ENCODE peak calls at places on chromosomes 3 and 15, in four cellular contexts. N, D, G and M are unnamed samples.

GRCh38 chr15:89442671-89443307 is 53.6 kb downstream of the RHCG start:
- DNase-seq in N (peak), D (peak), G (peak), M (peak)

GRCh38 chr3:188901671-188902331 is 270.0 kb upstream of the TPRG1 start:
- DNase-seq in N (no peak), D (no peak), G (no peak), M (no peak)

GRCh38 chr15:75836953-75837321 is 6.3 kb upstream of the UBE2Q2 start:
- DNase-seq in N (no peak), D (no peak), G (no peak), M (no peak)

GRCh38 chr15:53693729-53694533 is 65.5 kb downstream of the WDR72 start:
- DNase-seq in N (no peak), D (no peak), G (peak), M (no peak)

GRCh38 chr15:30896211-30896606 is 7.5 kb upstream of the FAN1 start:
- DNase-seq in N (no peak), D (no peak), G (no peak), M (no peak)

GRCh38 chr15:94844533-94845390 is 613.4 kb downstream of the MCTP2 start:
- DNase-seq in N (peak), D (peak), G (peak), M (peak)

GRCh38 chr15:31080618-31081017 is 20.9 kb downstream of the TRPM1 start:
- DNase-seq in N (peak), D (peak), G (peak), M (peak)

GRCh38 chr3:154121236-154122095 is at the start of gene ARHGEF26:
- DNase-seq in N (peak), D (peak), G (peak), M (peak)

GRCh38 chr3:136195258-136196063 is 674 bp downstream of the MSL2 start:
- DNase-seq in N (peak), D (peak), G (peak), M (peak)

GRCh38 chr15:101366853-101367252 is 71.8 kb upstream of the SNRPA1 start:
- DNase-seq in N (no peak), D (no peak), G (no peak), M (no peak)

GRCh38 chr3:116614795-116615362 is 94.7 kb upstream of the TUSC7 start:
- DNase-seq in N (peak), D (no peak), G (no peak), M (no peak)

GRCh38 chr3:99859855-99860254 is 42.2 kb downstream of the CMSS1 start:
- DNase-seq in N (peak), D (no peak), G (no peak), M (no peak)

GRCh38 chr3:105537371-105538075 is 170.8 kb downstream of the ALCAM start:
- DNase-seq in N (no peak), D (no peak), G (no peak), M (no peak)

GRCh38 chr3:53776494-53777101 is 69.6 kb downstream of the CHDH start:
- DNase-seq in N (no peak), D (no peak), G (peak), M (no peak)

GRCh38 chr3:134361162-134361831 is 12.9 kb downstream of the AMOTL2 start:
- DNase-seq in N (no peak), D (no peak), G (no peak), M (no peak)

GRCh38 chr3:185328324-185329004 is 34.5 kb upstream of the MAP3K13 start:
- DNase-seq in N (no peak), D (no peak), G (peak), M (no peak)

GRCh38 chr3:128567705-128568356 is 74.8 kb upstream of the GATA2 start:
- DNase-seq in N (no peak), D (no peak), G (no peak), M (no peak)

GRCh38 chr3:39671116-39671515 is 138.3 kb upstream of the MYRIP start:
- DNase-seq in N (no peak), D (no peak), G (no peak), M (no peak)

GRCh38 chr3:185502987-185503386 is 4.2 kb upstream of the TMEM41A start:
- DNase-seq in N (no peak), D (no peak), G (peak), M (no peak)

GRCh38 chr3:44906997-44907396 is 32.6 kb downstream of the TGM4 start:
- DNase-seq in N (no peak), D (no peak), G (no peak), M (no peak)

GRCh38 chr3:49377483-49377882 is 19.3 kb upstream of the GPX1 start:
- DNase-seq in N (no peak), D (no peak), G (no peak), M (no peak)

GRCh38 chr3:129121792-129122696 is at the start of gene RAB43:
- DNase-seq in N (peak), D (peak), G (peak), M (peak)

GRCh38 chr3:126893651-126894050 is 89.3 kb upstream of the PLXNA1 start:
- DNase-seq in N (no peak), D (no peak), G (no peak), M (no peak)

GRCh38 chr3:8622873-8623725 is 21.5 kb downstream of the SSUH2 start:
- DNase-seq in N (peak), D (peak), G (peak), M (peak)

GRCh38 chr3:104646196-104646595 is 720.5 kb upstream of the ALCAM start:
- DNase-seq in N (no peak), D (no peak), G (no peak), M (no peak)

GRCh38 chr3:105951043-105951442 is 82.2 kb upstream of the CBLB start:
- DNase-seq in N (no peak), D (no peak), G (no peak), M (no peak)

GRCh38 chr3:195849322-195850074 is 37.8 kb upstream of the MUC4 start:
- DNase-seq in N (no peak), D (no peak), G (no peak), M (no peak)

GRCh38 chr3:59483191-59483590 is 433.4 kb upstream of the CFAP20DC start:
- DNase-seq in N (no peak), D (no peak), G (no peak), M (no peak)